ENCODE peak calls at places on chromosomes 3 and 15, in eight cellular contexts. One of them, this sample, is unnamed.
A peak's percentile ranks its signal among the peaks of the same experiment; 100 is the strongest.

GRCh38 chr3:8649757-8650156 is 5.2 kb upstream of the SSUH2 start:
- DNase-seq in cardiac muscle cell: no peak
- DNase-seq in fibroblast of pulmonary artery: no peak
- DNase-seq in T-helper 2 cell: no peak
- DNase-seq in mammary epithelial cell: no peak
- DNase-seq in cardiac fibroblast: no peak
- DNase-seq in globus pallidus: no peak
- DNase-seq in hepatic stellate cell: no peak
- DNase-seq in this sample: no peak

GRCh38 chr3:169772951-169773816 is at the start of gene MYNN:
- DNase-seq in cardiac muscle cell: peak; percentile 92
- DNase-seq in fibroblast of pulmonary artery: peak; percentile 92
- DNase-seq in T-helper 2 cell: peak; percentile 77
- DNase-seq in mammary epithelial cell: peak; percentile 89
- DNase-seq in cardiac fibroblast: peak; percentile 90
- DNase-seq in globus pallidus: peak; percentile 93
- DNase-seq in hepatic stellate cell: peak; percentile 76
- DNase-seq in this sample: peak; percentile 88

GRCh38 chr15:64099379-64099778 is 3.6 kb downstream of the SNX1 start:
- DNase-seq in cardiac muscle cell: no peak
- DNase-seq in fibroblast of pulmonary artery: no peak
- DNase-seq in T-helper 2 cell: no peak
- DNase-seq in mammary epithelial cell: no peak
- DNase-seq in cardiac fibroblast: no peak
- DNase-seq in globus pallidus: no peak
- DNase-seq in hepatic stellate cell: no peak
- DNase-seq in this sample: no peak

GRCh38 chr3:88984266-88984665 is 123.2 kb upstream of the EPHA3 start:
- DNase-seq in cardiac muscle cell: peak; percentile 28
- DNase-seq in fibroblast of pulmonary artery: no peak
- DNase-seq in T-helper 2 cell: no peak
- DNase-seq in mammary epithelial cell: no peak
- DNase-seq in cardiac fibroblast: no peak
- DNase-seq in globus pallidus: no peak
- DNase-seq in hepatic stellate cell: no peak
- DNase-seq in this sample: no peak

GRCh38 chr3:76965122-76965725 is 74.7 kb upstream of the ROBO2 start:
- DNase-seq in cardiac muscle cell: peak; percentile 40
- DNase-seq in fibroblast of pulmonary artery: no peak
- DNase-seq in T-helper 2 cell: no peak
- DNase-seq in mammary epithelial cell: no peak
- DNase-seq in cardiac fibroblast: no peak
- DNase-seq in globus pallidus: no peak
- DNase-seq in hepatic stellate cell: no peak
- DNase-seq in this sample: no peak

GRCh38 chr15:48559270-48559669 is 86.2 kb downstream of the FBN1 start:
- DNase-seq in cardiac muscle cell: no peak
- DNase-seq in fibroblast of pulmonary artery: peak; percentile 82
- DNase-seq in T-helper 2 cell: no peak
- DNase-seq in mammary epithelial cell: no peak
- DNase-seq in cardiac fibroblast: peak; percentile 81
- DNase-seq in globus pallidus: no peak
- DNase-seq in hepatic stellate cell: no peak
- DNase-seq in this sample: no peak

GRCh38 chr3:131091768-131092167 is 65.1 kb downstream of the NEK11 start:
- DNase-seq in cardiac muscle cell: no peak
- DNase-seq in fibroblast of pulmonary artery: no peak
- DNase-seq in T-helper 2 cell: no peak
- DNase-seq in mammary epithelial cell: peak; percentile 17
- DNase-seq in cardiac fibroblast: peak; percentile 15
- DNase-seq in globus pallidus: no peak
- DNase-seq in hepatic stellate cell: no peak
- DNase-seq in this sample: no peak

GRCh38 chr15:81327526-81327925 is 3.6 kb upstream of the STARD5 start:
- DNase-seq in cardiac muscle cell: no peak
- DNase-seq in fibroblast of pulmonary artery: peak; percentile 86
- DNase-seq in T-helper 2 cell: no peak
- DNase-seq in mammary epithelial cell: peak; percentile 51
- DNase-seq in cardiac fibroblast: peak; percentile 90
- DNase-seq in globus pallidus: no peak
- DNase-seq in hepatic stellate cell: peak; percentile 80
- DNase-seq in this sample: no peak

GRCh38 chr3:195204360-195205166 is 66.4 kb downstream of the XXYLT1 start:
- DNase-seq in cardiac muscle cell: no peak
- DNase-seq in fibroblast of pulmonary artery: peak; percentile 88
- DNase-seq in T-helper 2 cell: no peak
- DNase-seq in mammary epithelial cell: no peak
- DNase-seq in cardiac fibroblast: peak; percentile 48
- DNase-seq in globus pallidus: no peak
- DNase-seq in hepatic stellate cell: no peak
- DNase-seq in this sample: no peak

GRCh38 chr15:69337133-69337532 is 38.4 kb downstream of the PAQR5 start:
- DNase-seq in cardiac muscle cell: no peak
- DNase-seq in fibroblast of pulmonary artery: peak; percentile 33
- DNase-seq in T-helper 2 cell: no peak
- DNase-seq in mammary epithelial cell: no peak
- DNase-seq in cardiac fibroblast: peak; percentile 26
- DNase-seq in globus pallidus: no peak
- DNase-seq in hepatic stellate cell: no peak
- DNase-seq in this sample: no peak

GRCh38 chr3:183802989-183803388 is 22.4 kb downstream of the MAP6D1 start:
- DNase-seq in cardiac muscle cell: no peak
- DNase-seq in fibroblast of pulmonary artery: peak; percentile 42
- DNase-seq in T-helper 2 cell: no peak
- DNase-seq in mammary epithelial cell: no peak
- DNase-seq in cardiac fibroblast: no peak
- DNase-seq in globus pallidus: no peak
- DNase-seq in hepatic stellate cell: no peak
- DNase-seq in this sample: no peak

GRCh38 chr3:78993375-78993774 is 774.4 kb downstream of the ROBO1 start:
- DNase-seq in cardiac muscle cell: no peak
- DNase-seq in fibroblast of pulmonary artery: no peak
- DNase-seq in T-helper 2 cell: no peak
- DNase-seq in mammary epithelial cell: no peak
- DNase-seq in cardiac fibroblast: no peak
- DNase-seq in globus pallidus: no peak
- DNase-seq in hepatic stellate cell: no peak
- DNase-seq in this sample: no peak

GRCh38 chr15:31086344-31086743 is 15.2 kb downstream of the TRPM1 start:
- DNase-seq in cardiac muscle cell: no peak
- DNase-seq in fibroblast of pulmonary artery: no peak
- DNase-seq in T-helper 2 cell: no peak
- DNase-seq in mammary epithelial cell: no peak
- DNase-seq in cardiac fibroblast: no peak
- DNase-seq in globus pallidus: no peak
- DNase-seq in hepatic stellate cell: no peak
- DNase-seq in this sample: no peak

GRCh38 chr15:91694131-91694828 is 159.2 kb upstream of the SLCO3A1 start:
- DNase-seq in cardiac muscle cell: peak; percentile 7
- DNase-seq in fibroblast of pulmonary artery: peak; percentile 76
- DNase-seq in T-helper 2 cell: no peak
- DNase-seq in mammary epithelial cell: no peak
- DNase-seq in cardiac fibroblast: peak; percentile 63
- DNase-seq in globus pallidus: no peak
- DNase-seq in hepatic stellate cell: no peak
- DNase-seq in this sample: no peak

GRCh38 chr3:189355481-189356201 is 183.9 kb downstream of the TPRG1 start:
- DNase-seq in cardiac muscle cell: no peak
- DNase-seq in fibroblast of pulmonary artery: peak; percentile 60
- DNase-seq in T-helper 2 cell: no peak
- DNase-seq in mammary epithelial cell: peak; percentile 91
- DNase-seq in cardiac fibroblast: peak; percentile 51
- DNase-seq in globus pallidus: no peak
- DNase-seq in hepatic stellate cell: no peak
- DNase-seq in this sample: peak; percentile 11

GRCh38 chr3:68256635-68257034 is 602.2 kb upstream of the SUCLG2 start:
- DNase-seq in cardiac muscle cell: no peak
- DNase-seq in fibroblast of pulmonary artery: no peak
- DNase-seq in T-helper 2 cell: no peak
- DNase-seq in mammary epithelial cell: no peak
- DNase-seq in cardiac fibroblast: no peak
- DNase-seq in globus pallidus: no peak
- DNase-seq in hepatic stellate cell: no peak
- DNase-seq in this sample: no peak

GRCh38 chr3:84023842-84024241 is 934.9 kb upstream of the CADM2 start:
- DNase-seq in cardiac muscle cell: no peak
- DNase-seq in fibroblast of pulmonary artery: no peak
- DNase-seq in T-helper 2 cell: no peak
- DNase-seq in mammary epithelial cell: no peak
- DNase-seq in cardiac fibroblast: no peak
- DNase-seq in globus pallidus: no peak
- DNase-seq in hepatic stellate cell: no peak
- DNase-seq in this sample: no peak

GRCh38 chr3:25719321-25719720 is 54.6 kb upstream of the TOP2B start:
- DNase-seq in cardiac muscle cell: no peak
- DNase-seq in fibroblast of pulmonary artery: no peak
- DNase-seq in T-helper 2 cell: no peak
- DNase-seq in mammary epithelial cell: no peak
- DNase-seq in cardiac fibroblast: no peak
- DNase-seq in globus pallidus: no peak
- DNase-seq in hepatic stellate cell: no peak
- DNase-seq in this sample: no peak

GRCh38 chr3:187738400-187739124 is 6.7 kb downstream of the BCL6 start:
- DNase-seq in cardiac muscle cell: peak; percentile 94
- DNase-seq in fibroblast of pulmonary artery: peak; percentile 96
- DNase-seq in T-helper 2 cell: no peak
- DNase-seq in mammary epithelial cell: peak; percentile 84
- DNase-seq in cardiac fibroblast: peak; percentile 96
- DNase-seq in globus pallidus: peak; percentile 95
- DNase-seq in hepatic stellate cell: peak; percentile 94
- DNase-seq in this sample: peak; percentile 60

GRCh38 chr3:165081183-165081582 is 2.9 kb upstream of the SI start:
- DNase-seq in cardiac muscle cell: no peak
- DNase-seq in fibroblast of pulmonary artery: no peak
- DNase-seq in T-helper 2 cell: no peak
- DNase-seq in mammary epithelial cell: no peak
- DNase-seq in cardiac fibroblast: no peak
- DNase-seq in globus pallidus: no peak
- DNase-seq in hepatic stellate cell: no peak
- DNase-seq in this sample: no peak

GRCh38 chr3:126888186-126888760 is 94.6 kb upstream of the PLXNA1 start:
- DNase-seq in cardiac muscle cell: no peak
- DNase-seq in fibroblast of pulmonary artery: no peak
- DNase-seq in T-helper 2 cell: no peak
- DNase-seq in mammary epithelial cell: no peak
- DNase-seq in cardiac fibroblast: no peak
- DNase-seq in globus pallidus: no peak
- DNase-seq in hepatic stellate cell: no peak
- DNase-seq in this sample: no peak

GRCh38 chr15:63250312-63250965 is 27.0 kb upstream of the APH1B start:
- DNase-seq in cardiac muscle cell: no peak
- DNase-seq in fibroblast of pulmonary artery: peak; percentile 83
- DNase-seq in T-helper 2 cell: no peak
- DNase-seq in mammary epithelial cell: peak; percentile 98
- DNase-seq in cardiac fibroblast: peak; percentile 97
- DNase-seq in globus pallidus: no peak
- DNase-seq in hepatic stellate cell: peak; percentile 85
- DNase-seq in this sample: no peak

GRCh38 chr15:72554471-72555425 is 80.6 kb downstream of the ARIH1 start:
- DNase-seq in cardiac muscle cell: no peak
- DNase-seq in fibroblast of pulmonary artery: peak; percentile 82
- DNase-seq in T-helper 2 cell: no peak
- DNase-seq in mammary epithelial cell: peak; percentile 57
- DNase-seq in cardiac fibroblast: peak; percentile 91
- DNase-seq in globus pallidus: no peak
- DNase-seq in hepatic stellate cell: peak; percentile 6
- DNase-seq in this sample: peak; percentile 43

GRCh38 chr15:61994216-61994615 is 66.0 kb downstream of the VPS13C start:
- DNase-seq in cardiac muscle cell: no peak
- DNase-seq in fibroblast of pulmonary artery: peak; percentile 90
- DNase-seq in T-helper 2 cell: no peak
- DNase-seq in mammary epithelial cell: peak; percentile 60
- DNase-seq in cardiac fibroblast: peak; percentile 96
- DNase-seq in globus pallidus: no peak
- DNase-seq in hepatic stellate cell: peak; percentile 27
- DNase-seq in this sample: no peak

This sample was measured in T-helper 1 cell.